ENCODE peak calls at places on chromosomes 4 and X, in five cellular contexts. One of them, this sample, is unnamed.

GRCh38 chr4:6751611-6752485 is 30.7 kb upstream of the KIAA0232 start:
- DNase-seq in activated CD8-positive, alpha-beta memory T cell treated with anti-CD3 and anti-CD28 coated beads, Interleukin-2, amount 50 U/mL, for 4 hours: no peak
- DNase-seq in substantia nigra: no peak
- DNase-seq in retinal pigment epithelial cell: no peak
- DNase-seq in T-cell: no peak
- DNase-seq in this sample: no peak

GRCh38 chrX:41688835-41689234 is at the start of gene GPR34:
- DNase-seq in activated CD8-positive, alpha-beta memory T cell treated with anti-CD3 and anti-CD28 coated beads, Interleukin-2, amount 50 U/mL, for 4 hours: no peak
- DNase-seq in substantia nigra: no peak
- DNase-seq in retinal pigment epithelial cell: no peak
- DNase-seq in T-cell: peak; percentile 2
- DNase-seq in this sample: no peak

GRCh38 chr4:78551420-78552351 is at the start of gene ANXA3:
- DNase-seq in activated CD8-positive, alpha-beta memory T cell treated with anti-CD3 and anti-CD28 coated beads, Interleukin-2, amount 50 U/mL, for 4 hours: no peak
- DNase-seq in substantia nigra: no peak
- DNase-seq in retinal pigment epithelial cell: no peak
- DNase-seq in T-cell: peak; percentile 2
- DNase-seq in this sample: no peak

GRCh38 chr4:148790246-148790645 is 348.0 kb upstream of the NR3C2 start:
- DNase-seq in activated CD8-positive, alpha-beta memory T cell treated with anti-CD3 and anti-CD28 coated beads, Interleukin-2, amount 50 U/mL, for 4 hours: no peak
- DNase-seq in substantia nigra: no peak
- DNase-seq in retinal pigment epithelial cell: no peak
- DNase-seq in T-cell: no peak
- DNase-seq in this sample: no peak

GRCh38 chrX:153794018-153794896 is at the start of the genes IDH3G and SSR4:
- DNase-seq in activated CD8-positive, alpha-beta memory T cell treated with anti-CD3 and anti-CD28 coated beads, Interleukin-2, amount 50 U/mL, for 4 hours: peak; percentile 91
- DNase-seq in substantia nigra: peak; percentile 89
- DNase-seq in retinal pigment epithelial cell: peak; percentile 62
- DNase-seq in T-cell: peak; percentile 93
- DNase-seq in this sample: peak; percentile 85

GRCh38 chr4:32112891-32113290 is 1392.7 kb downstream of the PCDH7 start:
- DNase-seq in activated CD8-positive, alpha-beta memory T cell treated with anti-CD3 and anti-CD28 coated beads, Interleukin-2, amount 50 U/mL, for 4 hours: no peak
- DNase-seq in substantia nigra: no peak
- DNase-seq in retinal pigment epithelial cell: no peak
- DNase-seq in T-cell: no peak
- DNase-seq in this sample: no peak

GRCh38 chrX:25034889-25035288 is 19.1 kb upstream of the ARX start:
- DNase-seq in activated CD8-positive, alpha-beta memory T cell treated with anti-CD3 and anti-CD28 coated beads, Interleukin-2, amount 50 U/mL, for 4 hours: no peak
- DNase-seq in substantia nigra: no peak
- DNase-seq in retinal pigment epithelial cell: no peak
- DNase-seq in T-cell: no peak
- DNase-seq in this sample: no peak

GRCh38 chr4:32985256-32985655 is 2265.1 kb downstream of the PCDH7 start:
- DNase-seq in activated CD8-positive, alpha-beta memory T cell treated with anti-CD3 and anti-CD28 coated beads, Interleukin-2, amount 50 U/mL, for 4 hours: no peak
- DNase-seq in substantia nigra: no peak
- DNase-seq in retinal pigment epithelial cell: peak; percentile 11
- DNase-seq in T-cell: no peak
- DNase-seq in this sample: no peak

GRCh38 chrX:68238568-68238967 is 194.7 kb downstream of the OPHN1 start:
- DNase-seq in activated CD8-positive, alpha-beta memory T cell treated with anti-CD3 and anti-CD28 coated beads, Interleukin-2, amount 50 U/mL, for 4 hours: no peak
- DNase-seq in substantia nigra: no peak
- DNase-seq in retinal pigment epithelial cell: no peak
- DNase-seq in T-cell: no peak
- DNase-seq in this sample: no peak

GRCh38 chr4:83356899-83357661 is 22.4 kb upstream of the HPSE start:
- DNase-seq in activated CD8-positive, alpha-beta memory T cell treated with anti-CD3 and anti-CD28 coated beads, Interleukin-2, amount 50 U/mL, for 4 hours: no peak
- DNase-seq in substantia nigra: no peak
- DNase-seq in retinal pigment epithelial cell: peak; percentile 85
- DNase-seq in T-cell: no peak
- DNase-seq in this sample: no peak

GRCh38 chr4:149719357-149719756 is 96.3 kb downstream of the IQCM start:
- DNase-seq in activated CD8-positive, alpha-beta memory T cell treated with anti-CD3 and anti-CD28 coated beads, Interleukin-2, amount 50 U/mL, for 4 hours: no peak
- DNase-seq in substantia nigra: no peak
- DNase-seq in retinal pigment epithelial cell: no peak
- DNase-seq in T-cell: no peak
- DNase-seq in this sample: no peak

GRCh38 chr4:6419452-6420028 is 52.9 kb downstream of the PPP2R2C start:
- DNase-seq in activated CD8-positive, alpha-beta memory T cell treated with anti-CD3 and anti-CD28 coated beads, Interleukin-2, amount 50 U/mL, for 4 hours: no peak
- DNase-seq in substantia nigra: peak; percentile 49
- DNase-seq in retinal pigment epithelial cell: no peak
- DNase-seq in T-cell: no peak
- DNase-seq in this sample: no peak

GRCh38 chr4:163542275-163542674 is 47.8 kb downstream of the TMA16 start:
- DNase-seq in activated CD8-positive, alpha-beta memory T cell treated with anti-CD3 and anti-CD28 coated beads, Interleukin-2, amount 50 U/mL, for 4 hours: no peak
- DNase-seq in substantia nigra: no peak
- DNase-seq in retinal pigment epithelial cell: no peak
- DNase-seq in T-cell: no peak
- DNase-seq in this sample: no peak

GRCh38 chr4:153509724-153510123 is 43.6 kb downstream of the TMEM131L start:
- DNase-seq in activated CD8-positive, alpha-beta memory T cell treated with anti-CD3 and anti-CD28 coated beads, Interleukin-2, amount 50 U/mL, for 4 hours: no peak
- DNase-seq in substantia nigra: no peak
- DNase-seq in retinal pigment epithelial cell: no peak
- DNase-seq in T-cell: no peak
- DNase-seq in this sample: no peak

GRCh38 chr4:25874641-25875040 is 11.9 kb upstream of the SEL1L3 start:
- DNase-seq in activated CD8-positive, alpha-beta memory T cell treated with anti-CD3 and anti-CD28 coated beads, Interleukin-2, amount 50 U/mL, for 4 hours: no peak
- DNase-seq in substantia nigra: no peak
- DNase-seq in retinal pigment epithelial cell: no peak
- DNase-seq in T-cell: no peak
- DNase-seq in this sample: no peak

GRCh38 chr4:7433376-7434140 is 1.2 kb downstream of the PSAPL1 start:
- DNase-seq in activated CD8-positive, alpha-beta memory T cell treated with anti-CD3 and anti-CD28 coated beads, Interleukin-2, amount 50 U/mL, for 4 hours: no peak
- DNase-seq in substantia nigra: no peak
- DNase-seq in retinal pigment epithelial cell: no peak
- DNase-seq in T-cell: no peak
- DNase-seq in this sample: no peak